ENCODE peak calls at places on chromosomes 11 and 22, in six cellular contexts. K, W, A, U, S and H are unnamed samples. For H3K4me1, the result is how much of the 10 kb centered on the place peaks cover.

GRCh38 chr11:12110714-12111481 is 508 bp downstream of the MICAL2 start:
- DNase-seq in U (no peak), S (no peak), A (peak), K (peak), W (no peak), H (peak)

GRCh38 chr22:17007852-17008731 is at the start of gene GAB4:
- DNase-seq in U (no peak), W (no peak), K (no peak), A (no peak), S (no peak), H (no peak)

GRCh38 chr11:69217276-69218105 is 61.8 kb downstream of the SMIM38 start:
- DNase-seq in S (peak), K (no peak), U (no peak), A (no peak), W (no peak), H (peak)

GRCh38 chr11:13297917-13298356 is 20.3 kb downstream of the BMAL1 start:
- DNase-seq in W (peak), K (no peak), A (no peak), S (no peak), U (no peak), H (peak)

GRCh38 chr22:43116932-43117331 is 6.4 kb downstream of the BIK start:
- DNase-seq in K (no peak), A (no peak), W (no peak), U (no peak), S (no peak), H (no peak)

GRCh38 chr22:20637740-20638139 is 130.3 kb downstream of the MED15 start:
- DNase-seq in W (no peak), K (no peak), A (no peak), U (no peak), S (no peak), H (no peak)

GRCh38 chr11:131674051-131674755 is 303.8 kb downstream of the NTM start:
- DNase-seq in S (peak), W (peak), A (peak), U (no peak), K (peak), H (peak)

GRCh38 chr11:116895053-116895757 is 57.8 kb upstream of the APOA1 start:
- DNase-seq in W (no peak), U (no peak), K (no peak), A (no peak), S (no peak), H (no peak)

GRCh38 chr22:49801391-49802060 is 26.1 kb downstream of the BRD1 start:
- DNase-seq in K (no peak), U (no peak), W (no peak), A (no peak), S (no peak), H (no peak)

GRCh38 chr11:87322570-87322969 is 284.8 kb downstream of the TMEM135 start:
- DNase-seq in S (no peak), W (no peak), A (no peak), K (no peak), U (no peak), H (no peak)

GRCh38 chr22:43151251-43152000 is at the start of gene TSPO:
- DNase-seq in S (peak), U (no peak), W (no peak), K (peak), A (peak), H (peak)

GRCh38 chr11:128733440-128734115 is 39.7 kb downstream of the FLI1 start:
- DNase-seq in W (no peak), S (no peak), A (no peak), K (no peak), U (peak), H (no peak)

GRCh38 chr11:65593518-65594414 is 1.8 kb downstream of the KCNK7 start:
- DNase-seq in U (no peak), A (no peak), W (no peak), S (no peak), K (no peak), H (no peak)

GRCh38 chr11:63563201-63564055 is at the start of gene PLAAT2:
- DNase-seq in K (no peak), S (no peak), W (no peak), U (no peak), A (no peak), H (no peak)

GRCh38 chr22:46573781-46574437 is 36.5 kb upstream of the CELSR1 start:
- DNase-seq in A (no peak), S (no peak), W (no peak), U (no peak), K (no peak), H (peak)

GRCh38 chr11:11876458-11876857 is 34.7 kb downstream of the USP47 start:
- DNase-seq in A (peak), K (no peak), U (peak), W (peak), S (no peak), H (no peak)

GRCh38 chr22:25120093-25120561 is 79.5 kb upstream of the CRYBB3 start:
- DNase-seq in W (peak), A (no peak), U (no peak), S (peak), K (peak), H (peak)

GRCh38 chr11:125117429-125117828 is 6.0 kb upstream of the TMEM218 start:
- DNase-seq in S (no peak), U (no peak), K (no peak), W (no peak), A (no peak), H (no peak)

GRCh38 chr22:44870021-44870420 is 117.6 kb downstream of the ARHGAP8 start:
- DNase-seq in U (no peak), S (no peak), W (no peak), A (peak), K (no peak), H (no peak)

GRCh38 chr11:2091112-2091746 is 48.0 kb downstream of the IGF2 start:
- DNase-seq in A (no peak), K (no peak), W (no peak), S (peak), U (no peak), H (peak)

GRCh38 chr22:19517919-19518567 is 6.2 kb downstream of the CLDN5 start:
- DNase-seq in S (no peak), W (no peak), A (no peak), U (no peak), K (no peak), H (no peak)

GRCh38 chr11:88398372-88399140 is 61.0 kb upstream of the CTSC start:
- DNase-seq in S (no peak), U (no peak), W (peak), K (no peak), A (peak), H (no peak)

GRCh38 chr22:29071261-29072045 is 1.4 kb upstream of the KREMEN1 start:
- DNase-seq in K (no peak), W (peak), S (peak), U (no peak), A (peak), H (peak)

GRCh38 chr22:26372890-26373289 is 56.2 kb upstream of the ASPHD2 start:
- DNase-seq in K (no peak), A (no peak), W (no peak), U (no peak), S (no peak), H (no peak)

GRCh38 chr22:49371325-49372110 is 456.2 kb downstream of the BRD1 start:
- DNase-seq in K (no peak), S (peak), U (no peak), W (no peak), A (no peak), H (peak)

GRCh38 chr11:117417856-117418255 is 90.2 kb downstream of the CEP164 start:
- DNase-seq in A (no peak), K (no peak), S (no peak), U (no peak), W (no peak), H (peak)

GRCh38 chr11:124886978-124887666 is 10.5 kb downstream of the ROBO4 start:
- DNase-seq in K (no peak), S (no peak), U (no peak), W (no peak), A (no peak), H (no peak)

GRCh38 chr11:44066732-44067131 is 662 bp downstream of the ACCS start:
- DNase-seq in A (peak), K (no peak), W (no peak), U (no peak), S (no peak), H (no peak)

GRCh38 chr11:32562839-32563599 is 20.6 kb upstream of the EIF3M start:
- DNase-seq in A (no peak), U (no peak), W (no peak), K (no peak), S (no peak), H (no peak)

GRCh38 chr11:86218125-86219081 is 26.1 kb upstream of the EED start:
- DNase-seq in A (peak), K (peak), S (peak), W (peak), U (peak), H (peak)

GRCh38 chr22:45680932-45681700 is 9.5 kb downstream of the ATXN10 start:
- DNase-seq in K (no peak), A (peak), W (no peak), U (no peak), S (no peak), H (no peak)

GRCh38 chr11:62491571-62492329 is 54.9 kb downstream of the AHNAK start:
- DNase-seq in W (no peak), U (no peak), A (no peak), S (no peak), K (no peak), H (no peak)
- H3K4me1 ChIP-seq in W (half or more), U (under half), A (under half), S (under half), K (under half), H (under half)

GRCh38 chr11:6745018-6745417 is 26.8 kb downstream of the OR2AG2 start:
- DNase-seq in A (no peak), U (no peak), K (no peak), W (no peak), S (no peak), H (no peak)
- H3K4me3 ChIP-seq in A (no peak), U (no peak), K (peak), W (no peak), S (no peak), H (peak)

DNA sequence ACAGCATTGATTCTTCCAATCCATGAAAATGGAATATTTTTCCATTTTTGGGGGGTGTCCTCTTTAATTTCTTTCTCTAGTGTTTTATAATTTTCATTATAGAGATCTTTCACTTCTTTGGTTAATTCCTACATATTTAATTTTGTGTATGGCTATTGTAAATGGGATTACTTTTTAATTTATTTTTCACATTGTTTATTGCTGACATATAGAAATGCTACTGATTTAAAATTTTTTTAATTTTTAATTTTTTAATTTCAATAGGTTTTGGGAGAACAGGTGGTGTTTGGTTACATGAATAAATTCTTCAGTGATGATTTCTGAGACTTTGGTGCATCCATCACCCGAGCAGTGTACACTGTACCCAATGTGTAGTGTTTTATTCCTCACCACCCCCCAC is 26.6 kb upstream of the OOSP4B start:
- DNase-seq in U (no peak), A (no peak), S (no peak), K (no peak), W (no peak), H (no peak)
- H3K27ac ChIP-seq in U (no peak), A (no peak), S (no peak), K (no peak), W (no peak), H (no peak)

DNA sequence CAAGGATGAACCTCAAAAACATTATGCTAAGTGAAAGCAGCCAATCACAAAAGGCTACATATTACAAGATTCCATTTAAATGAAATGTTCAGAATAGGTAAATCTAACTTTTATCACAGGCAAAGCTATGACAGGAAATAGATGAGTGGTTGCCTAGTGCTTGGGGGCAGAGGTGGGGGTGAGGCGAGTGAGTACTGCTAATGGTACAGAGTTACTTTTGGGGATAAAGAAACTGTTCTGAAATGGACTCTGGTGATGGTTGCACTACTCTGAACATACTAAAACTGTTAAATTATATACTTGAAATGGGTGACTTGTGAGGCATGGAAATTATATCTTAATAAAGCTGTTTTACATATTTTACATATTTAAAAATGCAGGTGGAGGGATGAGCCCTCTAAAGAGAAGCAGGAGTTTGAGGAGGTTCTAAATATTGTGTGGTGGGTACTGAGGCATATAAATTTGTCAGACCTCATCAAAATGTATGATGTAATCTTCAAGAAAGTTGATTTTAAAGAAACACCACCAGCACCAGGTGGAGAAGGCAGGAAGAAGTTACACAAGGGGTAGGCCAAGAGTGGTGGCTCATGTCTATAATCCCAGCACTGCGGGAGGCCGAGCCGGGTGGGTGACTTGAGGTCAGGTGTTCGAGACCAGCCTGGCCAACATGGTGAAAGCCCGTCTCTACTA is 3.6 kb downstream of the SLC43A1 start:
- DNase-seq in U (no peak), K (no peak), A (no peak), S (no peak), W (no peak), H (no peak)
- H3K4me1 ChIP-seq in U (under half), K (under half), A (under half), S (under half), W (half or more), H (under half)

GRCh38 chr11:17921620-17922473 is 91.0 kb downstream of the SERGEF start:
- DNase-seq in K (no peak), S (no peak), W (no peak), A (peak), U (no peak), H (no peak)

GRCh38 chr11:17923213-17923612 is 89.6 kb downstream of the SERGEF start:
- DNase-seq in K (peak), U (no peak), A (no peak), W (no peak), S (no peak), H (no peak)

GRCh38 chr11:17918049-17918605 is 94.7 kb downstream of the SERGEF start:
- DNase-seq in A (no peak), U (no peak), W (no peak), S (no peak), K (no peak), H (no peak)

GRCh38 chr11:17924713-17925112 is 88.1 kb downstream of the SERGEF start:
- DNase-seq in W (no peak), S (no peak), U (no peak), K (no peak), A (no peak), H (no peak)

DNA sequence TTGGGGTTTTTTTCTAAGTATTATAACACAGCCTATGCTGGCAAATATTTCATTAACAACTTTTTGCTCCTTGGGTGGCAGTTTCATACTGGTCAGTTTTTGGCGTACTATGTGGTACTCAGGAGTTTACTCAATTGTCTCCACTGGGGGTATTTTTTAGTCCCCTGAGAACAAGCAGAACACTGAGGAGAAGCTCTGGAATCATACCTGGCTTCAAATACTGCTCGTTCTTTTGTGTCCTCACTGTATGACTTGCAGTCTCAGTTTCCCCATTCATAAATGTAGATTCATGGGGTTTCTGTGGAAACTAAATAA is 90.4 kb downstream of the SERGEF start:
- DNase-seq in S (no peak), A (no peak), W (no peak), K (no peak), U (no peak), H (no peak)
- H3K4me3 ChIP-seq in S (no peak), A (no peak), W (no peak), K (no peak), U (no peak), H (no peak)

DNA sequence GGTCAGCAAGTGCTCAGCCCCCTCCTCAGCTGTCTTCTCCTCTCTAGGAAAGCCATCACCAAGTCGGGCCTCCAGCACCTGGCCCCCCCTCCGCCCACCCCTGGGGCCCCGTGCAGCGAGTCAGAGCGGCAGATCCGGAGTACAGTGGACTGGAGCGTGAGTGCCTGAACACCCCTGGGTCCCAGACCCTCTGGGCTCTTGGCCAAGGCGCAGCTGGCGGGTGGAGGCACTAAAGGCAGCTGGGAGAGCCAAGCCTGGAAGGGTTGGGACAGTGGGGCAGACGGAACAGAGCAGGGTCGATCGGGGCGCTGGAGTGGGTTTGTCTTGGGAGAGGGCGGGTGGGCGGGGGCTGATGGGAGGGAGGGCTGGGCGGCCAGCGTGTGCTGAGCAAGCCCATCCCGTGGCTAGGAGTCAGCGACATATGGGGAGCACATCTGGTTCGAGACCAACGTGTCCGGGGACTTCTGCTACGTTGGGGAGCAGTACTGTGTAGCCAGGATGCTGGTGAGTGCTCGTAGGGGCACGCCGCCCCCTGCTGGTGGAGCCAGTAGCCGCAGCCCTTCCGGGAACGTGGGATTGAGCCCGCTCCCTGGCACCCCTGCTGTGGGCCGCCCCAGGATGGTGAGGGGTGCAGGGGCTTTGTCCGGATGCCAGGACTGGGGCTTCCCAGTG is 14.1 kb upstream of the MDK start:
- DNase-seq in W (peak), U (no peak), S (peak), A (peak), K (peak), H (peak)
- H3K27ac ChIP-seq in W (no peak), U (no peak), S (peak), A (no peak), K (no peak), H (no peak)

DNA sequence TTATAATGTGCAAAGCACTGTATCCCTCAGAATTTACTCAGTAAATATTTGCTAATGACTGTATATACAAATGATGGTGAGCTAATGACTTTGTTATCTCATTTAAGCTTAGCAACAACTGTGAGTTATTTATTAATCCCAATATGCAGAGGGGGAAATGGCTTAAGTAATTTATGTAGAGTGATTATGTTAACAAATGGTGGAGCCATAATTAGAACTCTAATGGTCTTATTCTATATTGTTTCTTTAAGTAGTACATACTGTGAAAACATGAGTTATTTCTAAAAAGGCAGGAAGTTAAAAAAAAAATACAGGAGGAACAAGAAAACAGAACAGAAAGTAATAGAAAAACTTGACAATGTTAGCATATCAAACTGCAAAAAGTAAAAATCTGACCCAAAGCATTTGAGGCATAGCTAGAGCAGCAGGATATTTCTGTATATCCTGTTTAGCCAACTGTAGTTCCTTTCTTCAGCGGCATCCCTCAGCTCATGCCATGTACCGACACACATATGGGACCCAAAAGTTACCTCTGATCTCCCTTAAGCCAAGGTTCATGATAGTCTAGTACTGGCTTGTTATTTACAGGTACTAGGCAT is 94.2 kb downstream of the FCHSD2 start:
- DNase-seq in A (no peak), K (no peak), W (no peak), U (no peak), S (no peak), H (no peak)
- H3K4me1 ChIP-seq in A (under half), K (under half), W (under half), U (under half), S (under half), H (under half)

GRCh38 chr22:31093090-31093850 is 12.2 kb downstream of the SMTN start:
- DNase-seq in K (peak), W (no peak), S (peak), A (no peak), U (no peak), H (no peak)
- H3K4me3 ChIP-seq in K (peak), W (no peak), S (peak), A (no peak), U (no peak), H (no peak)

DNA sequence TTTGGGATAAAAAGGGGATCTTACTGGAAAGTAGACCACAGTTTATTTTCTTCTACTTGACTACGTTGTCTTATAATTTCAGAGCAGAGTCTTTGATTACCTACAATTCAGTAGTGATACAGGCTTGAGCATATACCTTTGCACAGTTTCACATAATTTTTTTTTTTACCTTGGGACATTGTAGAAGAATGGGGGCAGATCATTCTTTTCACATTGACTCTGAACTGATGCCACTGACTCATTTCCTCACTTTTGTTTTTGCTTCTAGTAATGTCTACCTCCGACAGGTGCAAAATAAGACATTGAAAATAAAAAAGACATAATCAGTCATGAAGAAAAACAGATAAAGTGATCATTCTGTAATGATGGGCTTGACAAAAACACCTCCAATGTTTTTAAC is 688.3 kb upstream of the CHORDC1 start:
- DNase-seq in U (no peak), S (no peak), K (no peak), A (no peak), W (no peak), H (no peak)
- H3K27ac ChIP-seq in U (no peak), S (no peak), K (no peak), A (no peak), W (no peak), H (no peak)

GRCh38 chr11:60701509-60701818 is 2.1 kb downstream of the MS4A8 start:
- DNase-seq in A (no peak), S (no peak), U (no peak), K (no peak), W (no peak), H (no peak)
- H3K4me1 ChIP-seq in A (under half), S (under half), U (under half), K (under half), W (under half), H (under half)